ENCODE peak calls at places on chromosomes 7 and 10, in seven cellular contexts. H, Q, I, K, W, E and S are unnamed samples.

GRCh38 chr10:63208981-63209380 is 75.9 kb downstream of the NRBF2 start:
- DNase-seq in H (no peak), Q (no peak), I (peak; percentile 55), K (no peak), W (no peak), E (no peak), S (no peak)

GRCh38 chr10:104326991-104327610 is 11.2 kb downstream of the ITPRIP start:
- DNase-seq in H (no peak), Q (no peak), I (no peak), K (no peak), W (no peak), E (no peak), S (no peak)

GRCh38 chr10:28818645-28819036 is 141.3 kb downstream of the BAMBI start:
- DNase-seq in H (no peak), Q (no peak), I (no peak), K (no peak), W (no peak), E (no peak), S (no peak)

GRCh38 chr10:132450466-132450824 is 53.4 kb downstream of the PWWP2B start:
- DNase-seq in H (no peak), Q (no peak), I (no peak), K (no peak), W (no peak), E (no peak), S (no peak)

GRCh38 chr7:142883145-142883544 is 2.4 kb downstream of the TRPV6 start:
- DNase-seq in H (no peak), Q (no peak), I (no peak), K (no peak), W (no peak), E (no peak), S (no peak)

GRCh38 chr7:17613338-17614041 is 315.0 kb downstream of the AHR start:
- DNase-seq in H (no peak), Q (no peak), I (no peak), K (no peak), W (no peak), E (no peak), S (no peak)

GRCh38 chr7:47819054-47819920 is 129.0 kb downstream of the PKD1L1 start:
- DNase-seq in H (peak; percentile 70), Q (peak; percentile 71), I (peak; percentile 70), K (peak; percentile 43), W (peak; percentile 63), E (peak; percentile 72), S (no peak)

GRCh38 chr10:124087672-124088634 is 5.4 kb downstream of the CHST15 start:
- DNase-seq in H (no peak), Q (no peak), I (no peak), K (peak; percentile 60), W (no peak), E (no peak), S (no peak)

GRCh38 chr10:48444266-48444665 is 137.8 kb downstream of the MAPK8 start:
- DNase-seq in H (no peak), Q (peak; percentile 35), I (peak; percentile 34), K (peak; percentile 15), W (peak; percentile 7), E (peak; percentile 16), S (peak; percentile 30)

GRCh38 chr10:63910806-63911205 is 389.6 kb downstream of the REEP3 start:
- DNase-seq in H (no peak), Q (no peak), I (no peak), K (no peak), W (no peak), E (no peak), S (no peak)

GRCh38 chr7:22612776-22613175 is 112.8 kb upstream of the STEAP1B start:
- DNase-seq in H (no peak), Q (no peak), I (no peak), K (no peak), W (no peak), E (no peak), S (no peak)

GRCh38 chr7:157540020-157540419 is 203.2 kb downstream of the DNAJB6 start:
- DNase-seq in H (no peak), Q (no peak), I (no peak), K (no peak), W (no peak), E (no peak), S (no peak)

GRCh38 chr7:81515009-81515408 is 254.8 kb downstream of the HGF start:
- DNase-seq in H (no peak), Q (no peak), I (no peak), K (no peak), W (no peak), E (no peak), S (no peak)

GRCh38 chr7:100119701-100120517 is 475 bp downstream of the CNPY4 start:
- DNase-seq in H (peak; percentile 67), Q (peak; percentile 85), I (peak; percentile 69), K (no peak), W (peak; percentile 64), E (no peak), S (no peak)

GRCh38 chr7:151813997-151814396 is 62.9 kb downstream of the PRKAG2 start:
- DNase-seq in H (no peak), Q (no peak), I (no peak), K (no peak), W (no peak), E (no peak), S (no peak)

GRCh38 chr7:77674878-77675277 is 21.4 kb upstream of the RSBN1L start:
- DNase-seq in H (no peak), Q (no peak), I (no peak), K (no peak), W (no peak), E (no peak), S (no peak)

GRCh38 chr10:26887611-26888215 is 27.0 kb upstream of the ABI1 start:
- DNase-seq in H (no peak), Q (no peak), I (no peak), K (no peak), W (no peak), E (no peak), S (no peak)

GRCh38 chr7:29102554-29103151 is 43.7 kb downstream of the CPVL start:
- DNase-seq in H (peak; percentile 22), Q (peak; percentile 29), I (peak; percentile 75), K (peak; percentile 43), W (no peak), E (peak; percentile 41), S (peak; percentile 48)

GRCh38 chr10:13953371-13953770 is 366.6 kb downstream of the PRPF18 start:
- DNase-seq in H (no peak), Q (no peak), I (no peak), K (no peak), W (no peak), E (no peak), S (no peak)

GRCh38 chr10:27252267-27253000 is 11.8 kb upstream of the ACBD5 start:
- DNase-seq in H (peak; percentile 86), Q (peak; percentile 81), I (no peak), K (peak; percentile 11), W (no peak), E (peak; percentile 61), S (no peak)

GRCh38 chr7:138663741-138664710 is 37.1 kb downstream of the SVOPL start:
- DNase-seq in H (no peak), Q (peak; percentile 30), I (peak; percentile 51), K (peak; percentile 44), W (peak; percentile 1), E (no peak), S (no peak)

GRCh38 chr10:77638766-77639101 is 1.1 kb upstream of the KCNMA1 start:
- DNase-seq in H (no peak), Q (no peak), I (no peak), K (no peak), W (no peak), E (no peak), S (no peak)

GRCh38 chr10:60312818-60313588 is 76.7 kb downstream of the ANK3 start:
- DNase-seq in H (no peak), Q (no peak), I (no peak), K (no peak), W (no peak), E (peak; percentile 23), S (no peak)

GRCh38 chr7:99035723-99036530 is 108.0 kb downstream of the SMURF1 start:
- DNase-seq in H (no peak), Q (no peak), I (no peak), K (no peak), W (no peak), E (no peak), S (no peak)